ENCODE peak calls at places on chromosomes 1 and 21, in seven cellular contexts. E, A, T, C, F, Z and Q are unnamed samples.
A peak's percentile ranks its signal among the peaks of the same experiment; 100 is the strongest.

GRCh38 chr1:16617778-16618580 is 4.6 kb upstream of the NBPF1 start:
- DNase-seq in E (no peak), A (no peak), T (no peak), C (no peak), F (no peak), Z (no peak), Q (no peak)

GRCh38 chr1:37667023-37667769 is 25.1 kb upstream of the CDCA8 start:
- DNase-seq in E (no peak), A (no peak), T (no peak), C (no peak), F (no peak), Z (no peak), Q (no peak)

GRCh38 chr21:25457411-25457810 is 149.9 kb downstream of the MRPL39 start:
- DNase-seq in E (no peak), A (no peak), T (peak; percentile 85), C (no peak), F (peak; percentile 81), Z (no peak), Q (no peak)

GRCh38 chr1:100360790-100361232 is 8.5 kb downstream of the CDC14A start:
- DNase-seq in E (no peak), A (peak; percentile 24), T (peak; percentile 49), C (no peak), F (peak; percentile 75), Z (peak; percentile 61), Q (peak; percentile 62)

GRCh38 chr21:35203093-35204021 is 154.3 kb upstream of the RUNX1 start:
- DNase-seq in E (no peak), A (no peak), T (peak; percentile 93), C (no peak), F (peak; percentile 93), Z (no peak), Q (peak; percentile 75)

GRCh38 chr1:152533327-152533938 is 19.2 kb downstream of the CRCT1 start:
- DNase-seq in E (no peak), A (no peak), T (peak; percentile 15), C (no peak), F (peak; percentile 5), Z (no peak), Q (no peak)

GRCh38 chr1:113201560-113201959 is 128.6 kb downstream of the LRIG2 start:
- DNase-seq in E (no peak), A (no peak), T (no peak), C (no peak), F (no peak), Z (no peak), Q (no peak)

GRCh38 chr1:38671221-38671620 is 188.4 kb downstream of the RRAGC start:
- DNase-seq in E (no peak), A (no peak), T (no peak), C (no peak), F (no peak), Z (no peak), Q (no peak)

GRCh38 chr1:81549588-81550127 is 251.1 kb upstream of the ADGRL2 start:
- DNase-seq in E (no peak), A (no peak), T (peak; percentile 52), C (no peak), F (peak; percentile 35), Z (no peak), Q (no peak)

DNA sequence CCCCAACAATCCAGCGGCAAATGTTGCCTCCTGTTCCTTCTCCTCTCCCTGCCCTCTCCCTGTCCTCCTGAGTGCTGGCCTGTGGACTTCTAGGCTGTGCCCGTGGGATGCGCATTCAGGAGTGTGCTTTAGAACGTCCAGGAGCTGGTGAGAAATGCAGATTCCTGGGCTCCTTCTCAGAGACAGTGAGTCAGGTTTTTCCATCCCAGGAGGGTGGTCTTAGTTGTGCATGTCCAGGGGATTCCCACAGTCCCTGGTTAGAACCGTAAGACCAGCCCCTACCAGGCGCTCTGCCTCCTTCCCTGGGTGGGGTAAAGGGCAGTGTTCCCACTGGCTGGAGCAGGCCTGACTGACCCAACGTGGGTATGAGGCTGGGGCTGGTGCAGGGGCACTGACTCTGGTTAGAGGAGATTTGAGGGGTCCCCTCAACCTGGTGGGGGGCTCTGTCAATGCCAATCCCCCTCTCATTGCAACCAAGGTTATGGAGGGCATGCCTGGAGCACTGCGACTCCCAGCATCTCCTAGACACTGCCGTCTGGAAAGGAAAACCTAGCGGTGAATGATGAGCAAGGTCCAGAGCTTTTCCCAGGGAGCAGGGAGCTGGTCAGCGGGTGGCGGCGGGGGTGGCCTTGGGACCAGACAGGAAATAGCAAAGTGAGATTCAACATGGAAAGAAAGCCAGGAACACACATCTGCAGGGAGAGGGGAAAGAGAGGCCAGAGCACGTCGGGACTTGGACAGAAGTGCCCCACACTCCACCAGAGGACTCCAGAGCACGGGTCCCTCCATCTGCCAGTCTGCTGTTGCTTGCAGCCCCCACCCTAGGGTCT is 38.6 kb downstream of the HSPG2 start:
- DNase-seq in E (no peak), A (peak; percentile 68), T (peak; percentile 39), C (no peak), F (peak; percentile 60), Z (no peak), Q (peak; percentile 77)
- TF ChIP-seq CTCF in E (no peak), A (no peak), T (no peak), C (no peak), F (no peak), Z (no peak), Q (no peak)

DNA sequence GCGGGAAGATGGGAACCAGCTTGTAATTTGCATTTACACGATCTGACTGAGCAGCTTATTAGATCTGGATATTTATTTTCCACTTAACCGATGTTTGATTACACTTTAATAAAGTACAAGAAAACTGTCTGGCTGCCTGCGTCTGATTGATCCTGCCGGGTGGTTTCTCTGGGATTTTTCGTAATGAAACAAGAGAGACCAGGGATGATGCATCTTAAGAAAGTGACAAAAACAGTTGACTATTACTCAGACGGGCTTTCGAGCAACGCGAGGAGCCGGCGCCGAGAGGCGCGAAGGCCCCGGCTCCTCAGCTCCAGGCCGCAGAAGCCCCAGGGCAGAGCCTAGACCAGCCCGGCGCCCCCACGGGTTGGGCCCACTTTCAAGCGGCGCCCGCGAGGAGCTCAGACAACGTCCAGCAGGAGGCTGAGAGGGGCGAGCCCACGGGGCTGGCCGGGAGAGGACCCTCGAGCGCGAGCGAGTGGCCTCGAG is 118.1 kb upstream of the BARHL2 start:
- DNase-seq in E (no peak), A (no peak), T (no peak), C (no peak), F (no peak), Z (no peak), Q (no peak)
- H3K4me1 ChIP-seq in E (peaks cover 13% of the 10 kb centered on the region), A (peaks cover 10% of the 10 kb centered on the region), T (no peaks in the 10 kb centered on the region), C (peaks cover 15% of the 10 kb centered on the region), F (no peaks in the 10 kb centered on the region), Z (peaks cover 13% of the 10 kb centered on the region), Q (peaks cover 8% of the 10 kb centered on the region)

DNA sequence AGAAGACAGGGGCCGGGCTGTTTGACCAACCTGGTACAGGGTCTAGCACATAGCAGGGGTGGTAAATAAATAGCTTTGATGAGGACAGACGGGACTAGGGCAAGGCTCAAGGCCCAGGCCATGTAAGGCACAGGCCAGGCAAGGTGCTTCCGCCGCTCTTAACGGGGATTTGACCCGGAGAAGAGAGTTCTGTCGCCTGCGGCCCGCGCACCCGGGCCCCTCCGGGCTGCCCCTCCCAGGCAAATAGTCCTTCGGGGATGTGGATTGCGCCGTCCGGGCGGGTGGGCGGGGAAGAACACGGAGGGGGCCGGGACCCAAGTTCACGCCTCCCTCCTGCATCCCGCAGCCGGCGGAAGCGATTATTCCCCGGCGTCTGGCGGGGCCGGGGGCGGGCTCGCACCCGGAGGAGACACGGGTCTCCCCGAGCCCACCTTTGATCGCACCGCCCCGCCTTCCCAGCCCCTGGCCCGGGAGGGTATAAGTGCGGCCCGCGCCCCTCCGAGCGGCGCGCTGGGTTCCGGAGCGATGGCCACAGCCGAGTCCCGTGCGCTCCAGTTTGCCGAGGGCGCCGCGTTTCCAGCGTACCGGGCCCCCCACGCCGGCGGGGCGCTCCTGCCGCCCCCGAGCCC is at the start of gene MIXL1:
- DNase-seq in E (no peak), A (no peak), T (no peak), C (no peak), F (peak; percentile 13), Z (no peak), Q (no peak)
- H3K4me3 ChIP-seq in E (peak within 1 kb of the TSS; percentile 56), A (no peak within 1 kb of the TSS), T (peak within 1 kb of the TSS; percentile 37), C (peak within 1 kb of the TSS; percentile 49), F (peak within 1 kb of the TSS; percentile 45), Z (peak within 1 kb of the TSS; percentile 50), Q (peak within 1 kb of the TSS; percentile 53)

GRCh38 chr1:164605254-164606091 is 46.5 kb downstream of the PBX1 start:
- DNase-seq in E (no peak), A (no peak), T (no peak), C (no peak), F (no peak), Z (no peak), Q (no peak)
- TF ChIP-seq CTCF in E (no peak), A (no peak), T (no peak), C (no peak), F (no peak), Z (no peak), Q (no peak)